ENCODE peak calls at places on chromosomes 6 and 20, in six cellular contexts. One of them, this sample, is unnamed.

GRCh38 chr6:11656486-11656885 is 118.9 kb downstream of the TMEM170B start:
- DNase-seq in H9: no peak
- DNase-seq in neuronal stem cell: no peak
- DNase-seq in mesendoderm: peak
- DNase-seq in IMR-90: no peak
- DNase-seq in H1: no peak
- DNase-seq in this sample: no peak

GRCh38 chr6:37539706-37540352 is 40.1 kb upstream of the CCDC167 start:
- DNase-seq in H9: no peak
- DNase-seq in neuronal stem cell: no peak
- DNase-seq in mesendoderm: no peak
- DNase-seq in IMR-90: peak
- DNase-seq in H1: no peak
- DNase-seq in this sample: no peak

GRCh38 chr6:20755631-20756030 is 221.4 kb downstream of the CDKAL1 start:
- DNase-seq in H9: no peak
- DNase-seq in neuronal stem cell: no peak
- DNase-seq in mesendoderm: no peak
- DNase-seq in IMR-90: peak
- DNase-seq in H1: no peak
- DNase-seq in this sample: no peak

GRCh38 chr20:26163890-26164289 is 467.2 kb upstream of the ZNF337 start:
- DNase-seq in H9: no peak
- DNase-seq in neuronal stem cell: no peak
- DNase-seq in mesendoderm: peak
- DNase-seq in IMR-90: peak
- DNase-seq in H1: no peak
- DNase-seq in this sample: peak

GRCh38 chr20:23870461-23870860 is 9.1 kb downstream of the CST5 start:
- DNase-seq in H9: no peak
- DNase-seq in neuronal stem cell: no peak
- DNase-seq in mesendoderm: peak
- DNase-seq in IMR-90: no peak
- DNase-seq in H1: no peak
- DNase-seq in this sample: no peak

GRCh38 chr6:31794294-31794865 is 1.2 kb downstream of the VARS1 start:
- DNase-seq in H9: no peak
- DNase-seq in neuronal stem cell: no peak
- DNase-seq in mesendoderm: no peak
- DNase-seq in IMR-90: peak
- DNase-seq in H1: no peak
- DNase-seq in this sample: peak

GRCh38 chr6:52076791-52077179 is 10.6 kb downstream of the PKHD1 start:
- DNase-seq in H9: peak
- DNase-seq in neuronal stem cell: no peak
- DNase-seq in mesendoderm: peak
- DNase-seq in IMR-90: no peak
- DNase-seq in H1: no peak
- DNase-seq in this sample: peak

GRCh38 chr6:155765275-155766194 is 309.9 kb upstream of the NOX3 start:
- DNase-seq in H9: no peak
- DNase-seq in neuronal stem cell: no peak
- DNase-seq in mesendoderm: no peak
- DNase-seq in IMR-90: peak
- DNase-seq in H1: no peak
- DNase-seq in this sample: peak

GRCh38 chr6:139425780-139426179 is 51.3 kb upstream of the CITED2 start:
- DNase-seq in H9: no peak
- DNase-seq in neuronal stem cell: no peak
- DNase-seq in mesendoderm: no peak
- DNase-seq in IMR-90: no peak
- DNase-seq in H1: no peak
- DNase-seq in this sample: no peak

GRCh38 chr6:168865-169455 is 123.3 kb upstream of the DUSP22 start:
- DNase-seq in H9: no peak
- DNase-seq in neuronal stem cell: peak
- DNase-seq in mesendoderm: peak
- DNase-seq in IMR-90: peak
- DNase-seq in H1: no peak
- DNase-seq in this sample: no peak

GRCh38 chr6:13267142-13267621 is 61.2 kb downstream of the TBC1D7 start:
- DNase-seq in H9: no peak
- DNase-seq in neuronal stem cell: no peak
- DNase-seq in mesendoderm: no peak
- DNase-seq in IMR-90: no peak
- DNase-seq in H1: no peak
- DNase-seq in this sample: no peak

GRCh38 chr20:51668932-51669331 is 99.3 kb downstream of the ATP9A start:
- DNase-seq in H9: no peak
- DNase-seq in neuronal stem cell: no peak
- DNase-seq in mesendoderm: no peak
- DNase-seq in IMR-90: no peak
- DNase-seq in H1: no peak
- DNase-seq in this sample: no peak

GRCh38 chr6:140744648-140745320 is 1370.3 kb upstream of the CITED2 start:
- DNase-seq in H9: no peak
- DNase-seq in neuronal stem cell: no peak
- DNase-seq in mesendoderm: no peak
- DNase-seq in IMR-90: peak
- DNase-seq in H1: no peak
- DNase-seq in this sample: no peak

GRCh38 chr6:107763959-107764358 is 60.2 kb downstream of the SCML4 start:
- DNase-seq in H9: no peak
- DNase-seq in neuronal stem cell: no peak
- DNase-seq in mesendoderm: no peak
- DNase-seq in IMR-90: peak
- DNase-seq in H1: no peak
- DNase-seq in this sample: no peak

GRCh38 chr6:169263374-169263773 is 9.7 kb upstream of the THBS2 start:
- DNase-seq in H9: no peak
- DNase-seq in neuronal stem cell: no peak
- DNase-seq in mesendoderm: no peak
- DNase-seq in IMR-90: no peak
- DNase-seq in H1: no peak
- DNase-seq in this sample: no peak

GRCh38 chr6:90319979-90320667 is 23.5 kb upstream of the BACH2 start:
- DNase-seq in H9: no peak
- DNase-seq in neuronal stem cell: no peak
- DNase-seq in mesendoderm: no peak
- DNase-seq in IMR-90: no peak
- DNase-seq in H1: no peak
- DNase-seq in this sample: no peak

GRCh38 chr6:4797590-4797989 is 21.4 kb downstream of the CDYL start:
- DNase-seq in H9: no peak
- DNase-seq in neuronal stem cell: no peak
- DNase-seq in mesendoderm: no peak
- DNase-seq in IMR-90: peak
- DNase-seq in H1: no peak
- DNase-seq in this sample: no peak

GRCh38 chr20:58913079-58913478 is 60.6 kb downstream of the GNAS start:
- DNase-seq in H9: no peak
- DNase-seq in neuronal stem cell: no peak
- DNase-seq in mesendoderm: no peak
- DNase-seq in IMR-90: no peak
- DNase-seq in H1: no peak
- DNase-seq in this sample: no peak

GRCh38 chr20:1317545-1318255 is 11.2 kb downstream of the SDCBP2 start:
- DNase-seq in H9: no peak
- DNase-seq in neuronal stem cell: no peak
- DNase-seq in mesendoderm: no peak
- DNase-seq in IMR-90: no peak
- DNase-seq in H1: no peak
- DNase-seq in this sample: no peak

GRCh38 chr20:36340593-36340990 is 34.5 kb downstream of the DLGAP4 start:
- DNase-seq in H9: no peak
- DNase-seq in neuronal stem cell: no peak
- DNase-seq in mesendoderm: no peak
- DNase-seq in IMR-90: no peak
- DNase-seq in H1: no peak
- DNase-seq in this sample: no peak

GRCh38 chr20:32201977-32202363 is 5.6 kb downstream of the PLAGL2 start:
- DNase-seq in H9: no peak
- DNase-seq in neuronal stem cell: no peak
- DNase-seq in mesendoderm: no peak
- DNase-seq in IMR-90: no peak
- DNase-seq in H1: no peak
- DNase-seq in this sample: no peak

GRCh38 chr6:135815216-135815615 is 36.3 kb upstream of the PDE7B start:
- DNase-seq in H9: no peak
- DNase-seq in neuronal stem cell: no peak
- DNase-seq in mesendoderm: no peak
- DNase-seq in IMR-90: no peak
- DNase-seq in H1: no peak
- DNase-seq in this sample: no peak

GRCh38 chr20:44027686-44028340 is 113.2 kb downstream of the TOX2 start:
- DNase-seq in H9: no peak
- DNase-seq in neuronal stem cell: no peak
- DNase-seq in mesendoderm: no peak
- DNase-seq in IMR-90: no peak
- DNase-seq in H1: no peak
- DNase-seq in this sample: no peak

GRCh38 chr6:106446287-106446885 is 85.9 kb downstream of the CRYBG1 start:
- DNase-seq in H9: no peak
- DNase-seq in neuronal stem cell: no peak
- DNase-seq in mesendoderm: no peak
- DNase-seq in IMR-90: peak
- DNase-seq in H1: no peak
- DNase-seq in this sample: no peak

GRCh38 chr6:162772466-162772865 is 44.7 kb downstream of the PACRG start:
- DNase-seq in H9: no peak
- DNase-seq in neuronal stem cell: peak
- DNase-seq in mesendoderm: no peak
- DNase-seq in IMR-90: no peak
- DNase-seq in H1: no peak
- DNase-seq in this sample: no peak

GRCh38 chr6:134123666-134124208 is 71.3 kb upstream of the SLC2A12 start:
- DNase-seq in H9: peak
- DNase-seq in neuronal stem cell: peak
- DNase-seq in mesendoderm: peak
- DNase-seq in IMR-90: peak
- DNase-seq in H1: no peak
- DNase-seq in this sample: peak

DNA sequence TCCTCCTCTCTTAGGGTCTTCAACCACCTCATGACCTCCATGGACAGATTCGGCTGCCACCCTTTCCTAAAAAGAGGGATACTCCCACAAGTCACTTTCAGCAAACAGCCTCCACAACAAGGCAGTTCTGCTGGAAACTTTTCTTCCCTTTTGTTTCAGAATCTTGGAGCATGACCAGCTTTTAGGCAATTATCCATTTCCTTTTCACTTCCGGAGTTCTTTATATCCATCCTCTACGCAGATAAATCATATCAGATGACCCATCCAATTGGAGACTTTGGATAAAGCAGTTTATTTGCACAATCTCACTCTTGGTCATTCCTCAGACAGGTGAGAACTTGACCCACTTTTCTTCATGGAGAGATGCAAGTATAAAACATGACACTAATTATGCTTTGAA is 398.5 kb downstream of the LMBRD1 start:
- DNase-seq in H9: no peak
- DNase-seq in neuronal stem cell: no peak
- DNase-seq in mesendoderm: no peak
- DNase-seq in IMR-90: no peak
- DNase-seq in H1: no peak
- DNase-seq in this sample: no peak
- H3K23ac ChIP-seq in H9: no peak
- H3K23ac ChIP-seq in neuronal stem cell: no peak
- H3K23ac ChIP-seq in mesendoderm: no peak
- H3K23ac ChIP-seq in IMR-90: no peak
- H3K23ac ChIP-seq in H1: no peak
- H3K23ac ChIP-seq in this sample: no peak

GRCh38 chr6:9437836-9438235 is 977.0 kb downstream of the TFAP2A start:
- DNase-seq in H9: no peak
- DNase-seq in neuronal stem cell: no peak
- DNase-seq in mesendoderm: no peak
- DNase-seq in IMR-90: peak
- DNase-seq in H1: no peak
- DNase-seq in this sample: no peak

GRCh38 chr6:9428416-9429172 is 986.3 kb downstream of the TFAP2A start:
- DNase-seq in H9: no peak
- DNase-seq in neuronal stem cell: no peak
- DNase-seq in mesendoderm: no peak
- DNase-seq in IMR-90: peak
- DNase-seq in H1: no peak
- DNase-seq in this sample: no peak

GRCh38 chr6:9431945-9432344 is 982.9 kb downstream of the TFAP2A start:
- DNase-seq in H9: no peak
- DNase-seq in neuronal stem cell: no peak
- DNase-seq in mesendoderm: no peak
- DNase-seq in IMR-90: no peak
- DNase-seq in H1: no peak
- DNase-seq in this sample: no peak
- H3K23ac ChIP-seq in H9: no peak
- H3K23ac ChIP-seq in neuronal stem cell: no peak
- H3K23ac ChIP-seq in mesendoderm: no peak
- H3K23ac ChIP-seq in IMR-90: no peak
- H3K23ac ChIP-seq in H1: no peak
- H3K23ac ChIP-seq in this sample: no peak

DNA sequence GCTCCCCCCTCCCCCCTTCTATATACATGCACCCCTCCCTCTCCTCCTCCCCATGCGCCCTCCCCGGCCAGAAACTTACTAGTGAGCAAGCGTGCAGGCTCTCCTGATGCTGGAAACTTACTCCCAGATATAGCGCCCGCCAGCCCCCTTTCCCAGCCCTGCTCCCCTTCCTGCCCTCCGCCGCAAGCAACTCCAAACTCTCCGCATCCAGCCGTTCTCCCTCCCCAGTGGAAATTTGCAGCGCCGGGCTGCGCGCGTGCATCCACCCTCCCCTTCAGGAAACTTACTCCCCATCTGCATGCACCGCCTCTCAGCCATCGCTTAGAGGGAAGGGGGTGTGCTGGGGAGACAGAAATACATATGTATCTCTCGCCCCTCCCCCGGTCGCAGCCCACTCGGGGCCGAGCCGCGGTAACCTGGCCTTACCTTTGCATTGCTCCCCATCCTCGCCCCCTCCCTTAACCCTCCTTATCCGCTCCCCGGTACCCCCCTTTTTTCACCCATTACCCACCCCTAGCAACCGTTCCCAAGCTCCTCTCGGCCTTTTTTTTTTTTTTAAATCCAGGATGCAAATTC is at the start of gene TRERF1:
- DNase-seq in H9: peak
- DNase-seq in neuronal stem cell: peak
- DNase-seq in mesendoderm: peak
- DNase-seq in IMR-90: peak
- DNase-seq in H1: peak
- DNase-seq in this sample: no peak
- H3K23ac ChIP-seq in H9: no peak
- H3K23ac ChIP-seq in neuronal stem cell: peak
- H3K23ac ChIP-seq in mesendoderm: peak
- H3K23ac ChIP-seq in IMR-90: peak
- H3K23ac ChIP-seq in H1: no peak
- H3K23ac ChIP-seq in this sample: peak

GRCh38 chr6:99424761-99425646 is at the start of gene PNISR:
- DNase-seq in H9: peak
- DNase-seq in neuronal stem cell: peak
- DNase-seq in mesendoderm: peak
- DNase-seq in IMR-90: peak
- DNase-seq in H1: peak
- DNase-seq in this sample: peak
- H3K23ac ChIP-seq in H9: no peak
- H3K23ac ChIP-seq in neuronal stem cell: no peak
- H3K23ac ChIP-seq in mesendoderm: no peak
- H3K23ac ChIP-seq in IMR-90: peak
- H3K23ac ChIP-seq in H1: no peak
- H3K23ac ChIP-seq in this sample: no peak